ENCODE peak calls at places on chromosomes 13 and 19, in ten cellular contexts. One of them, this sample, is unnamed.

GRCh38 chr13:100588350-100589177 is at the start of gene GGACT:
- DNase-seq in Caco-2: peak
- DNase-seq in fibroblast of pulmonary artery: peak
- DNase-seq in aorta: peak
- DNase-seq in adrenal gland: peak
- DNase-seq in fibroblast of lung: peak
- DNase-seq in psoas muscle: peak
- DNase-seq in BJ: no peak
- DNase-seq in foreskin fibroblast: peak
- DNase-seq in brain microvascular endothelial cell: peak
- DNase-seq in this sample: peak

GRCh38 chr19:46972301-46972700 is 47.3 kb upstream of the NPAS1 start:
- DNase-seq in Caco-2: no peak
- DNase-seq in fibroblast of pulmonary artery: peak
- DNase-seq in aorta: peak
- DNase-seq in adrenal gland: no peak
- DNase-seq in fibroblast of lung: no peak
- DNase-seq in psoas muscle: peak
- DNase-seq in BJ: no peak
- DNase-seq in foreskin fibroblast: peak
- DNase-seq in brain microvascular endothelial cell: no peak
- DNase-seq in this sample: no peak

GRCh38 chr19:8111376-8111775 is 38.0 kb downstream of the FBN3 start:
- DNase-seq in Caco-2: no peak
- DNase-seq in fibroblast of pulmonary artery: no peak
- DNase-seq in aorta: no peak
- DNase-seq in adrenal gland: no peak
- DNase-seq in fibroblast of lung: no peak
- DNase-seq in psoas muscle: no peak
- DNase-seq in BJ: no peak
- DNase-seq in foreskin fibroblast: no peak
- DNase-seq in brain microvascular endothelial cell: no peak
- DNase-seq in this sample: no peak

GRCh38 chr13:113145911-113146598 is 12.4 kb upstream of the PROZ start:
- DNase-seq in Caco-2: no peak
- DNase-seq in fibroblast of pulmonary artery: no peak
- DNase-seq in aorta: no peak
- DNase-seq in adrenal gland: no peak
- DNase-seq in fibroblast of lung: no peak
- DNase-seq in psoas muscle: no peak
- DNase-seq in BJ: no peak
- DNase-seq in foreskin fibroblast: no peak
- DNase-seq in brain microvascular endothelial cell: no peak
- DNase-seq in this sample: no peak

GRCh38 chr19:5078179-5078578 is 109.3 kb downstream of the KDM4B start:
- DNase-seq in Caco-2: no peak
- DNase-seq in fibroblast of pulmonary artery: no peak
- DNase-seq in aorta: no peak
- DNase-seq in adrenal gland: no peak
- DNase-seq in fibroblast of lung: no peak
- DNase-seq in psoas muscle: no peak
- DNase-seq in BJ: no peak
- DNase-seq in foreskin fibroblast: no peak
- DNase-seq in brain microvascular endothelial cell: no peak
- DNase-seq in this sample: no peak

GRCh38 chr19:7772752-7773291 is 9.8 kb downstream of the CLEC4M start:
- DNase-seq in Caco-2: no peak
- DNase-seq in fibroblast of pulmonary artery: peak
- DNase-seq in aorta: no peak
- DNase-seq in adrenal gland: no peak
- DNase-seq in fibroblast of lung: peak
- DNase-seq in psoas muscle: no peak
- DNase-seq in BJ: no peak
- DNase-seq in foreskin fibroblast: no peak
- DNase-seq in brain microvascular endothelial cell: no peak
- DNase-seq in this sample: peak

GRCh38 chr19:11035441-11036377 is 53.6 kb upstream of the LDLR start:
- DNase-seq in Caco-2: peak
- DNase-seq in fibroblast of pulmonary artery: peak
- DNase-seq in aorta: peak
- DNase-seq in adrenal gland: peak
- DNase-seq in fibroblast of lung: peak
- DNase-seq in psoas muscle: peak
- DNase-seq in BJ: peak
- DNase-seq in foreskin fibroblast: peak
- DNase-seq in brain microvascular endothelial cell: peak
- DNase-seq in this sample: peak

GRCh38 chr13:21676611-21677021 is 5.7 kb downstream of the FGF9 start:
- DNase-seq in Caco-2: peak
- DNase-seq in fibroblast of pulmonary artery: no peak
- DNase-seq in aorta: no peak
- DNase-seq in adrenal gland: peak
- DNase-seq in fibroblast of lung: no peak
- DNase-seq in psoas muscle: no peak
- DNase-seq in BJ: no peak
- DNase-seq in foreskin fibroblast: no peak
- DNase-seq in brain microvascular endothelial cell: no peak
- DNase-seq in this sample: peak

GRCh38 chr13:109345433-109345941 is 440.9 kb downstream of the IRS2 start:
- DNase-seq in Caco-2: no peak
- DNase-seq in fibroblast of pulmonary artery: peak
- DNase-seq in aorta: no peak
- DNase-seq in adrenal gland: no peak
- DNase-seq in fibroblast of lung: peak
- DNase-seq in psoas muscle: no peak
- DNase-seq in BJ: no peak
- DNase-seq in foreskin fibroblast: peak
- DNase-seq in brain microvascular endothelial cell: peak
- DNase-seq in this sample: peak

GRCh38 chr13:20231839-20232555 is at the start of gene GJB6:
- DNase-seq in Caco-2: no peak
- DNase-seq in fibroblast of pulmonary artery: no peak
- DNase-seq in aorta: no peak
- DNase-seq in adrenal gland: no peak
- DNase-seq in fibroblast of lung: no peak
- DNase-seq in psoas muscle: no peak
- DNase-seq in BJ: no peak
- DNase-seq in foreskin fibroblast: no peak
- DNase-seq in brain microvascular endothelial cell: no peak
- DNase-seq in this sample: peak
- H3K4me3 ChIP-seq in Caco-2: peak
- H3K4me3 ChIP-seq in fibroblast of pulmonary artery: no peak
- H3K4me3 ChIP-seq in aorta: no peak
- H3K4me3 ChIP-seq in adrenal gland: peak
- H3K4me3 ChIP-seq in fibroblast of lung: no peak
- H3K4me3 ChIP-seq in psoas muscle: peak
- H3K4me3 ChIP-seq in BJ: no peak
- H3K4me3 ChIP-seq in foreskin fibroblast: no peak
- H3K4me3 ChIP-seq in brain microvascular endothelial cell: no peak
- H3K4me3 ChIP-seq in this sample: peak

DNA sequence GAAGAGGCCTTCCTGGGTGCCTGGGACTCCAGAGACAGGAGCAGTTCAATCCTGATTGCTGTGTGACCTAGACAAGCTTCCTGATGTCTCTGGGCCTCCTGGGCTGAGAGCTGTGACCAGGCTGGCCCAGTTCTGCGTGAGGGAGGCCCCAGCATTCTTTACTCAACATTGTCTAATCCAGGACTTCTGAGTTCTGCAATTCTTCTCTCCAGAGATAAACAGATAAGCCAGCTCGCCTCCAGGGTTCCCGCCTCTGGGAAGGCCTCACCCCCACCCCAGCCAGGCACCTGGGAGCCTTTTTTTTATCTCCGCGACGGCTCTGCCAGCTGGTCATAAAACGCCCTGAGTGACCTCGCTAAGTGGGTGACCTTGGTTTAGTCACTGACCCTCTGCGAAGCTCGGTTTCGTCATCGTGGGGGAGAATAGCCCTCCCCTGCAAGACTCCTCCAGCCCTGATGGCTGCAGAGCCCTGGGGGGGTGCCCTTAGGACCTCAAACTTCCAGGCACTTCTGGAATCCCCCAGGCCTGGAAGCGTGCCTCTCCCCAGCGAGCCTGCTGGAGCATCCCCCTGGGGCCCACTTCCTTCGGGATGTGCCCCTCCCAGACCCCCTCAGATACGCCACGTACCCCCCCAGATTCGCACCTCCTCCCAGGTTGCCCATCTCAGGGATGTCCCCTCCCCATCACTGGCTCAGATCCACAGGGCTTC is 1.9 kb downstream of the SULT2B1 start:
- DNase-seq in Caco-2: peak
- DNase-seq in fibroblast of pulmonary artery: peak
- DNase-seq in aorta: no peak
- DNase-seq in adrenal gland: peak
- DNase-seq in fibroblast of lung: peak
- DNase-seq in psoas muscle: peak
- DNase-seq in BJ: peak
- DNase-seq in foreskin fibroblast: peak
- DNase-seq in brain microvascular endothelial cell: peak
- DNase-seq in this sample: no peak
- H3K4me3 ChIP-seq in Caco-2: peak
- H3K4me3 ChIP-seq in fibroblast of pulmonary artery: no peak
- H3K4me3 ChIP-seq in aorta: no peak
- H3K4me3 ChIP-seq in adrenal gland: no peak
- H3K4me3 ChIP-seq in fibroblast of lung: no peak
- H3K4me3 ChIP-seq in psoas muscle: no peak
- H3K4me3 ChIP-seq in BJ: no peak
- H3K4me3 ChIP-seq in foreskin fibroblast: no peak
- H3K4me3 ChIP-seq in brain microvascular endothelial cell: no peak
- H3K4me3 ChIP-seq in this sample: peak

GRCh38 chr19:36245210-36246005 is 30.5 kb downstream of the ZNF146 start:
- DNase-seq in Caco-2: no peak
- DNase-seq in fibroblast of pulmonary artery: no peak
- DNase-seq in aorta: no peak
- DNase-seq in adrenal gland: no peak
- DNase-seq in fibroblast of lung: no peak
- DNase-seq in psoas muscle: no peak
- DNase-seq in BJ: no peak
- DNase-seq in foreskin fibroblast: no peak
- DNase-seq in brain microvascular endothelial cell: no peak
- DNase-seq in this sample: no peak
- H3K4me3 ChIP-seq in Caco-2: no peak
- H3K4me3 ChIP-seq in fibroblast of pulmonary artery: peak
- H3K4me3 ChIP-seq in aorta: no peak
- H3K4me3 ChIP-seq in adrenal gland: peak
- H3K4me3 ChIP-seq in fibroblast of lung: peak
- H3K4me3 ChIP-seq in psoas muscle: peak
- H3K4me3 ChIP-seq in BJ: peak
- H3K4me3 ChIP-seq in foreskin fibroblast: peak
- H3K4me3 ChIP-seq in brain microvascular endothelial cell: peak
- H3K4me3 ChIP-seq in this sample: peak

GRCh38 chr19:13849277-13849676 is 27.7 kb upstream of the NANOS3 start:
- DNase-seq in Caco-2: no peak
- DNase-seq in fibroblast of pulmonary artery: no peak
- DNase-seq in aorta: peak
- DNase-seq in adrenal gland: no peak
- DNase-seq in fibroblast of lung: no peak
- DNase-seq in psoas muscle: no peak
- DNase-seq in BJ: no peak
- DNase-seq in foreskin fibroblast: no peak
- DNase-seq in brain microvascular endothelial cell: no peak
- DNase-seq in this sample: no peak

GRCh38 chr19:13847900-13848677 is 28.8 kb upstream of the NANOS3 start:
- DNase-seq in Caco-2: no peak
- DNase-seq in fibroblast of pulmonary artery: no peak
- DNase-seq in aorta: no peak
- DNase-seq in adrenal gland: no peak
- DNase-seq in fibroblast of lung: no peak
- DNase-seq in psoas muscle: no peak
- DNase-seq in BJ: no peak
- DNase-seq in foreskin fibroblast: no peak
- DNase-seq in brain microvascular endothelial cell: no peak
- DNase-seq in this sample: no peak

GRCh38 chr19:13850910-13851753 is 25.8 kb upstream of the NANOS3 start:
- DNase-seq in Caco-2: peak
- DNase-seq in fibroblast of pulmonary artery: peak
- DNase-seq in aorta: peak
- DNase-seq in adrenal gland: peak
- DNase-seq in fibroblast of lung: peak
- DNase-seq in psoas muscle: peak
- DNase-seq in BJ: peak
- DNase-seq in foreskin fibroblast: peak
- DNase-seq in brain microvascular endothelial cell: peak
- DNase-seq in this sample: peak

GRCh38 chr19:13848811-13849241 is 28.1 kb upstream of the NANOS3 start:
- DNase-seq in Caco-2: no peak
- DNase-seq in fibroblast of pulmonary artery: no peak
- DNase-seq in aorta: no peak
- DNase-seq in adrenal gland: no peak
- DNase-seq in fibroblast of lung: no peak
- DNase-seq in psoas muscle: no peak
- DNase-seq in BJ: no peak
- DNase-seq in foreskin fibroblast: no peak
- DNase-seq in brain microvascular endothelial cell: no peak
- DNase-seq in this sample: no peak

DNA sequence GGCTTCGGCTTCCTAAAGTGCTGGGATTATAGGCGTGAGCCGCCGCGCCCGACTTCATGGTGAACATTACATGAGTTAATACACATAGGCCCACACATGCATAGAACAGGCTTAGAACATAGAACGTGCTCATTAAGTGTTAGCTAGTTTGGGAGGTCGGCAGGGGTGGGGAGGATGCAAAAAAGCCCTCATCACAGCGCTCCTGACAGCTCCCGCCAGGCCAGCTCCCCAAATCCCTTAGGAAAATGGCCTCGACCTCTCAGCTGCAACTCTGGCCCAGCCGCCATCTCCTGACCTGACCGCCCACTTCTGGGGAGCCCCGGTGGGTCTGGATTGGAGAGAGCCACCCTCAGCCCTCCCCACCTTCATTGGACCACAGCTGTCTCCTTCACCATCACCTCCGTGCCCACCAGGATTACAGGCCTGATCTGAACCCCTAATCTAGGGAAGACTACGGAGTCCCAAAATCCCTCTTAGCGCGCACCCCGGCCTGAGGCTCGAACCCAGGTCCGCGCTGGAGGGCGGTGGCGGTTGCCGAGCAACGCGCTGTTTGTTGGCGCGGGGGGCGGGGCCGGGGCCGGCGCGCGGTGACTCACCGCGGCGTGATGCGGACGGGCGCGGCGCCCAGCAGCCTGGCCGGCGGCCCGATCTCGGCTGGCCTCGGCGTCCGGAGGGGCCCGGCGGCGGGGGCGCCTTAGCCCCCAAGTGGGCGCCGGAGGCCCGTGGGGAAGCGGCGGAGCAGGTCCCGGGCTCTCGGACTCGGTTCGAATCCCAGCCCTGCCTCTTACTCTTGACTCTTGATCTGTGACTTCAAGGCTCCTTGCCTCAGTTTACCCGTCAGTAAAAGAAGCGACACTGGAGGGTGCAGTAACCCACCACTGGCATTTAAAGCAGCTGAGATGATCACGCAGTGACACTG is 26.7 kb upstream of the NANOS3 start:
- DNase-seq in Caco-2: peak
- DNase-seq in fibroblast of pulmonary artery: peak
- DNase-seq in aorta: peak
- DNase-seq in adrenal gland: peak
- DNase-seq in fibroblast of lung: peak
- DNase-seq in psoas muscle: peak
- DNase-seq in BJ: no peak
- DNase-seq in foreskin fibroblast: peak
- DNase-seq in brain microvascular endothelial cell: peak
- DNase-seq in this sample: peak
- H3K4me3 ChIP-seq in Caco-2: peak
- H3K4me3 ChIP-seq in fibroblast of pulmonary artery: peak
- H3K4me3 ChIP-seq in aorta: no peak
- H3K4me3 ChIP-seq in adrenal gland: peak
- H3K4me3 ChIP-seq in fibroblast of lung: peak
- H3K4me3 ChIP-seq in psoas muscle: peak
- H3K4me3 ChIP-seq in BJ: peak
- H3K4me3 ChIP-seq in foreskin fibroblast: peak
- H3K4me3 ChIP-seq in brain microvascular endothelial cell: peak
- H3K4me3 ChIP-seq in this sample: peak

GRCh38 chr19:29812881-29813275 is 1.1 kb downstream of the CCNE1 start:
- DNase-seq in Caco-2: no peak
- DNase-seq in fibroblast of pulmonary artery: no peak
- DNase-seq in aorta: no peak
- DNase-seq in adrenal gland: no peak
- DNase-seq in fibroblast of lung: no peak
- DNase-seq in psoas muscle: peak
- DNase-seq in BJ: no peak
- DNase-seq in foreskin fibroblast: no peak
- DNase-seq in brain microvascular endothelial cell: no peak
- DNase-seq in this sample: no peak
- H3K4me3 ChIP-seq in Caco-2: peak
- H3K4me3 ChIP-seq in fibroblast of pulmonary artery: peak
- H3K4me3 ChIP-seq in aorta: no peak
- H3K4me3 ChIP-seq in adrenal gland: peak
- H3K4me3 ChIP-seq in fibroblast of lung: peak
- H3K4me3 ChIP-seq in psoas muscle: peak
- H3K4me3 ChIP-seq in BJ: peak
- H3K4me3 ChIP-seq in foreskin fibroblast: peak
- H3K4me3 ChIP-seq in brain microvascular endothelial cell: peak
- H3K4me3 ChIP-seq in this sample: peak

This sample was measured in epithelial cell of esophagus.